ENCODE peak calls at places on chromosome 1, in six cellular contexts. One of them, this sample, is unnamed. For H3K4me1, the result is how much of the 10 kb centered on the place peaks cover.

GRCh38 chr1:31769720-31770390 is 5.7 kb upstream of the ADGRB2 start:
- DNase-seq in stomach: peak
- DNase-seq in right lobe of liver: peak
- DNase-seq in heart left ventricle: peak
- DNase-seq in ovary: no peak
- DNase-seq in uterus: no peak
- DNase-seq in this sample: peak

GRCh38 chr1:187877220-187877619 is 1048.5 kb downstream of the PLA2G4A start:
- DNase-seq in stomach: no peak
- DNase-seq in heart left ventricle: no peak
- DNase-seq in uterus: no peak
- DNase-seq in ovary: no peak
- DNase-seq in right lobe of liver: no peak
- DNase-seq in this sample: no peak

GRCh38 chr1:36984675-36985074 is 49.6 kb downstream of the GRIK3 start:
- DNase-seq in uterus: no peak
- DNase-seq in right lobe of liver: no peak
- DNase-seq in stomach: no peak
- DNase-seq in heart left ventricle: no peak
- DNase-seq in ovary: no peak
- DNase-seq in this sample: no peak

GRCh38 chr1:26761217-26761616 is 26.5 kb upstream of the PIGV start:
- DNase-seq in heart left ventricle: no peak
- DNase-seq in stomach: no peak
- DNase-seq in right lobe of liver: no peak
- DNase-seq in ovary: no peak
- DNase-seq in uterus: no peak
- DNase-seq in this sample: no peak

GRCh38 chr1:33272930-33273329 is 16.6 kb downstream of the ZNF362 start:
- DNase-seq in heart left ventricle: no peak
- DNase-seq in right lobe of liver: no peak
- DNase-seq in stomach: no peak
- DNase-seq in uterus: no peak
- DNase-seq in ovary: no peak
- DNase-seq in this sample: no peak

GRCh38 chr1:180805316-180805715 is 107.4 kb upstream of the KIAA1614 start:
- DNase-seq in ovary: no peak
- DNase-seq in uterus: no peak
- DNase-seq in heart left ventricle: no peak
- DNase-seq in stomach: no peak
- DNase-seq in right lobe of liver: no peak
- DNase-seq in this sample: no peak

GRCh38 chr1:162722036-162722435 is 68.5 kb upstream of the HSD17B7 start:
- DNase-seq in stomach: no peak
- DNase-seq in uterus: no peak
- DNase-seq in right lobe of liver: no peak
- DNase-seq in ovary: no peak
- DNase-seq in heart left ventricle: no peak
- DNase-seq in this sample: no peak

GRCh38 chr1:200406161-200406797 is 3.6 kb downstream of the ZNF281 start:
- DNase-seq in stomach: no peak
- DNase-seq in right lobe of liver: no peak
- DNase-seq in uterus: no peak
- DNase-seq in heart left ventricle: no peak
- DNase-seq in ovary: no peak
- DNase-seq in this sample: no peak

GRCh38 chr1:200134116-200134515 is 106.6 kb downstream of the NR5A2 start:
- DNase-seq in ovary: no peak
- DNase-seq in heart left ventricle: no peak
- DNase-seq in right lobe of liver: no peak
- DNase-seq in uterus: no peak
- DNase-seq in stomach: no peak
- DNase-seq in this sample: no peak

GRCh38 chr1:11590395-11590794 is 63.8 kb downstream of the FBXO2 start:
- DNase-seq in uterus: no peak
- DNase-seq in heart left ventricle: no peak
- DNase-seq in ovary: no peak
- DNase-seq in stomach: no peak
- DNase-seq in right lobe of liver: no peak
- DNase-seq in this sample: no peak

GRCh38 chr1:52473039-52473438 is 68.6 kb downstream of the PRPF38A start:
- DNase-seq in right lobe of liver: no peak
- DNase-seq in uterus: no peak
- DNase-seq in heart left ventricle: no peak
- DNase-seq in ovary: no peak
- DNase-seq in stomach: no peak
- DNase-seq in this sample: no peak

GRCh38 chr1:51214615-51215131 is 21.4 kb upstream of the RNF11 start:
- DNase-seq in uterus: no peak
- DNase-seq in right lobe of liver: no peak
- DNase-seq in stomach: no peak
- DNase-seq in heart left ventricle: no peak
- DNase-seq in ovary: peak
- DNase-seq in this sample: no peak

GRCh38 chr1:186730951-186731350 is 50.7 kb upstream of the PTGS2 start:
- DNase-seq in heart left ventricle: no peak
- DNase-seq in uterus: no peak
- DNase-seq in right lobe of liver: no peak
- DNase-seq in stomach: no peak
- DNase-seq in ovary: no peak
- DNase-seq in this sample: no peak

GRCh38 chr1:236159704-236160539 is 17.6 kb downstream of the GPR137B start:
- DNase-seq in uterus: no peak
- DNase-seq in right lobe of liver: no peak
- DNase-seq in stomach: no peak
- DNase-seq in ovary: no peak
- DNase-seq in heart left ventricle: no peak
- DNase-seq in this sample: no peak

GRCh38 chr1:41382531-41383090 is 21.4 kb downstream of the FOXO6 start:
- DNase-seq in uterus: peak
- DNase-seq in heart left ventricle: peak
- DNase-seq in stomach: peak
- DNase-seq in ovary: peak
- DNase-seq in right lobe of liver: no peak
- DNase-seq in this sample: peak

GRCh38 chr1:204077979-204078696 is 5.2 kb downstream of the SOX13 start:
- DNase-seq in uterus: no peak
- DNase-seq in ovary: no peak
- DNase-seq in heart left ventricle: no peak
- DNase-seq in right lobe of liver: no peak
- DNase-seq in stomach: peak
- DNase-seq in this sample: peak

GRCh38 chr1:145706282-145706681 is 886 bp downstream of the PDZK1 start:
- DNase-seq in ovary: no peak
- DNase-seq in stomach: no peak
- DNase-seq in uterus: no peak
- DNase-seq in right lobe of liver: no peak
- DNase-seq in heart left ventricle: no peak
- DNase-seq in this sample: no peak

GRCh38 chr1:47572731-47573505 is 135.1 kb downstream of the FOXD2 start:
- DNase-seq in uterus: no peak
- DNase-seq in ovary: no peak
- DNase-seq in stomach: no peak
- DNase-seq in heart left ventricle: no peak
- DNase-seq in right lobe of liver: no peak
- DNase-seq in this sample: no peak

GRCh38 chr1:161200421-161200991 is 1.7 kb upstream of the ADAMTS4 start:
- DNase-seq in stomach: no peak
- DNase-seq in heart left ventricle: no peak
- DNase-seq in ovary: no peak
- DNase-seq in uterus: no peak
- DNase-seq in right lobe of liver: no peak
- DNase-seq in this sample: no peak

GRCh38 chr1:221765527-221765926 is 23.6 kb upstream of the DUSP10 start:
- DNase-seq in stomach: no peak
- DNase-seq in right lobe of liver: no peak
- DNase-seq in ovary: no peak
- DNase-seq in heart left ventricle: no peak
- DNase-seq in uterus: no peak
- DNase-seq in this sample: no peak

DNA sequence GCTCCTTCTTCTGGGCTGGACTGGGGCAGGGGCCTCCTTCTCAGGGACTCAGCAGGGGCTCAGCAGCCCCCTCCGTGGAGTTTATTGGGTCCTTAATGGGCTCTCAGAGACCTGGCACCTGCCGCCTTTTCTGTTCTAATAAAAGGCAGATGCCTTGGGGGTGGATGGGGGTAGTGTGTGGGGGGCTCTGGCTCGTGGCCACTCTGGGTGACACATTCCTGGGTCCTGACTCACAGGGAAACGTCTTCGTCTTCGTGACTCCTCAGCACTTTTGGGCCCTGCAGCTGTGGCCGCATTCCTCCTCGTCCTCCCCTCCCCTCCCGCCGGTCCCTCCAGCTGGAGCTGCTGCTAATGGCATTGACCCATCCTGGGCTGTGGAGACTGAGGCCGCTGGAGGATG is 107.8 kb upstream of the WNT4 start:
- DNase-seq in stomach: no peak
- DNase-seq in right lobe of liver: no peak
- DNase-seq in ovary: no peak
- DNase-seq in uterus: no peak
- DNase-seq in heart left ventricle: no peak
- DNase-seq in this sample: no peak
- H3K27ac ChIP-seq in stomach: no peak
- H3K27ac ChIP-seq in right lobe of liver: no peak
- H3K27ac ChIP-seq in ovary: no peak
- H3K27ac ChIP-seq in uterus: no peak
- H3K27ac ChIP-seq in heart left ventricle: no peak
- H3K27ac ChIP-seq in this sample: no peak

DNA sequence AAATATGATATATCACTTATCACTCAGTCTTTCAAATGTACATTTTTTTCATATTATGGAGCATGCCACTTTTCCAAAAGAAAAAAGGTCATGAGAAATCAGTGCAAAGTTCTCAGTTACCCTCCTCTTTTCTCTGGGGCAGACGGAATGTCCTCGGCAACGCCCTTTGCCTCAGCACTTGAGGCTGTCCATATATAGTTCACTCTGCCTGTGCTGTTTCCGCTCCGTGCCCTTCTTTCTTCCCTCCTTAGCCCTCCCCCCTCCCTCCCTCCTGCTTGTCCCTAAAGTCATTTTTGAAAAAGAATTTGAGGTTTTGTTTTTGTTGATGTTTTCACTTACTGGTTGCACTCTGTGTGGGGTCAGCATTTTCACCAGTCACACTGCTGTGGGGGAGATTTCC is 5.4 kb downstream of the BARHL2 start:
- DNase-seq in right lobe of liver: no peak
- DNase-seq in stomach: no peak
- DNase-seq in heart left ventricle: no peak
- DNase-seq in ovary: no peak
- DNase-seq in uterus: no peak
- DNase-seq in this sample: no peak
- TF ChIP-seq POLR2A in right lobe of liver: no peak
- TF ChIP-seq POLR2A in stomach: no peak
- TF ChIP-seq POLR2A in heart left ventricle: no peak
- TF ChIP-seq POLR2A in ovary: no peak
- TF ChIP-seq POLR2A in uterus: no peak
- TF ChIP-seq POLR2A in this sample: no peak

DNA sequence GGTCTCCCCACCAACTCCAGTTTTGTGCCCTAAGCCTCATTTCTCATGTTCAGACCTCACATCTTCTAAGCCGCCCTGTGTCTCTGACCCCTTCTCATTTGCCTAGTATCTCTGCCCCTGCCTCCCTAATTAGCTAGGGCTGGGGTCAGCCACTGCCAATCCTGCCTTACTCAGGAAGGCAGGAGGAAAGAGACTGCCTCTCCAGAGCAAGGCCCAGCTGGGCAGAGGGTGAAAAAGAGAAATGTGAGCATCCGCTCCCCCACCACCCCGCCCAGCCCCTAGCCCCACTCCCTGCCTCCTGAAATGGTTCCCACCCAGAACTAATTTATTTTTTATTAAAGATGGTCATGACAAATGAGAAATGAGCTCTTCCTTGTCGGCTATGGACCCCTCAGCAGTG is 11.4 kb downstream of the ADAMTSL4 start:
- DNase-seq in uterus: no peak
- DNase-seq in stomach: no peak
- DNase-seq in right lobe of liver: no peak
- DNase-seq in heart left ventricle: no peak
- DNase-seq in ovary: no peak
- DNase-seq in this sample: no peak
- H3K4me1 ChIP-seq in uterus: under half
- H3K4me1 ChIP-seq in stomach: half or more
- H3K4me1 ChIP-seq in right lobe of liver: half or more
- H3K4me1 ChIP-seq in heart left ventricle: half or more
- H3K4me1 ChIP-seq in ovary: under half
- H3K4me1 ChIP-seq in this sample: under half

GRCh38 chr1:87130437-87130836 is 198.2 kb upstream of the LMO4 start:
- DNase-seq in ovary: no peak
- DNase-seq in stomach: no peak
- DNase-seq in uterus: no peak
- DNase-seq in right lobe of liver: no peak
- DNase-seq in heart left ventricle: no peak
- DNase-seq in this sample: no peak
- H3K27ac ChIP-seq in ovary: no peak
- H3K27ac ChIP-seq in stomach: peak
- H3K27ac ChIP-seq in uterus: no peak
- H3K27ac ChIP-seq in right lobe of liver: no peak
- H3K27ac ChIP-seq in heart left ventricle: peak
- H3K27ac ChIP-seq in this sample: no peak

DNA sequence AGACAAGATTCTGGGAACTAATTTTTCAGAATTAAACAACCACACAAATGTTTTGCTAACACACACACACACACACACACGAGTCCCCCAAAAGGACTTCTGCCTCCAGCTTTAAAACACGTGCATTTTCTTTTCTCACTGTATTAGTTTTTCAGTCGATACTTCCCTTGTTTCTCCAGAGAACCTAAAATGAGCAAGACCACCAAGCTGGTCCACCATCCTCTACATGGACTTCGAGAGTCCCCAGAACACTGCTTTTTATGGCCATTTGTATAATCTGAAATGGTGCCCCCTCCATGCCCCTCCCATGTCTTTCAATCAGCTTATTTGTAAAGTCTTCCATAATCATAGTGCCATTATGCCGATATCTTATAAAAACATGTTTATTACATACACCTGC is 10.8 kb upstream of the CHI3L2 start:
- DNase-seq in heart left ventricle: no peak
- DNase-seq in stomach: no peak
- DNase-seq in uterus: no peak
- DNase-seq in right lobe of liver: no peak
- DNase-seq in ovary: no peak
- DNase-seq in this sample: no peak
- TF ChIP-seq POLR2A in heart left ventricle: no peak
- TF ChIP-seq POLR2A in stomach: no peak
- TF ChIP-seq POLR2A in uterus: no peak
- TF ChIP-seq POLR2A in right lobe of liver: no peak
- TF ChIP-seq POLR2A in ovary: no peak
- TF ChIP-seq POLR2A in this sample: no peak

This sample was measured in prostate gland.